ENCODE peak calls at places on chromosomes 4 and X, in eight cellular contexts. N, G, K, R, V, T, Z and P are unnamed samples. For H3K4me1, H3K36me3 and H3K27me3, the result is how much of the 10 kb centered on the place peaks cover.

GRCh38 chrX:76802698-76803097 is 375.2 kb downstream of the MAGEE1 start:
- DNase-seq in N (no peak), G (no peak), K (peak), R (no peak), V (no peak), T (no peak), Z (no peak), P (no peak)

GRCh38 chrX:87425618-87426017 is 92.0 kb upstream of the KLHL4 start:
- DNase-seq in N (no peak), G (no peak), K (no peak), R (no peak), V (no peak), T (no peak), Z (no peak), P (no peak)

GRCh38 chr4:27714073-27714472 is 853.4 kb downstream of the STIM2 start:
- DNase-seq in N (no peak), G (no peak), K (peak), R (no peak), V (no peak), T (no peak), Z (no peak), P (no peak)

GRCh38 chrX:149638860-149639259 is 7.3 kb upstream of the TMEM185A start:
- DNase-seq in N (no peak), G (no peak), K (no peak), R (no peak), V (no peak), T (no peak), Z (no peak), P (no peak)

GRCh38 chr4:40843696-40844095 is 93.9 kb downstream of the NSUN7 start:
- DNase-seq in N (peak), G (no peak), K (no peak), R (no peak), V (no peak), T (no peak), Z (no peak), P (no peak)

GRCh38 chr4:185718578-185719492 is 93.2 kb downstream of the SORBS2 start:
- DNase-seq in N (no peak), G (no peak), K (no peak), R (no peak), V (no peak), T (no peak), Z (no peak), P (no peak)

GRCh38 chrX:25015486-25016360 is at the start of gene ARX:
- DNase-seq in N (no peak), G (peak), K (no peak), R (no peak), V (no peak), T (no peak), Z (peak), P (no peak)

GRCh38 chr4:185106353-185106752 is 36.7 kb upstream of the SLC25A4 start:
- DNase-seq in N (no peak), G (no peak), K (no peak), R (no peak), V (no peak), T (no peak), Z (no peak), P (no peak)

GRCh38 chr4:94472056-94472826 is 20.5 kb downstream of the PDLIM5 start:
- DNase-seq in N (no peak), G (no peak), K (peak), R (no peak), V (no peak), T (no peak), Z (no peak), P (no peak)

GRCh38 chrX:14506866-14507265 is 22.5 kb upstream of the GLRA2 start:
- DNase-seq in N (no peak), G (no peak), K (peak), R (no peak), V (no peak), T (no peak), Z (no peak), P (no peak)

GRCh38 chrX:136168929-136169735 is 21.8 kb downstream of the FHL1 start:
- DNase-seq in N (no peak), G (peak), K (peak), R (no peak), V (no peak), T (no peak), Z (peak), P (no peak)

GRCh38 chr4:25608644-25609043 is 47.0 kb upstream of the SLC34A2 start:
- DNase-seq in N (no peak), G (no peak), K (no peak), R (no peak), V (no peak), T (no peak), Z (no peak), P (no peak)

GRCh38 chr4:172980178-172980577 is 188.4 kb upstream of the GALNT7 start:
- DNase-seq in N (no peak), G (no peak), K (no peak), R (no peak), V (no peak), T (no peak), Z (no peak), P (no peak)
- H3K4me1 ChIP-seq in N (under half), G (under half), K (under half), R (under half), V (under half), T (under half), Z (under half), P (under half)

GRCh38 chr4:169267070-169267469 is 3.7 kb downstream of the SH3RF1 start:
- DNase-seq in N (no peak), G (no peak), K (peak), R (no peak), V (no peak), T (no peak), Z (no peak), P (no peak)

GRCh38 chr4:169268951-169269781 is 1.6 kb downstream of the SH3RF1 start:
- DNase-seq in N (no peak), G (no peak), K (peak), R (no peak), V (peak), T (no peak), Z (no peak), P (no peak)

GRCh38 chr4:169260217-169260866 is 10.4 kb downstream of the SH3RF1 start:
- DNase-seq in N (no peak), G (no peak), K (no peak), R (no peak), V (no peak), T (no peak), Z (no peak), P (no peak)

GRCh38 chr4:169266081-169266480 is 4.7 kb downstream of the SH3RF1 start:
- DNase-seq in N (no peak), G (no peak), K (no peak), R (no peak), V (no peak), T (no peak), Z (no peak), P (no peak)

GRCh38 chr4:169263791-169264392 is 6.9 kb downstream of the SH3RF1 start:
- DNase-seq in N (no peak), G (no peak), K (no peak), R (no peak), V (no peak), T (no peak), Z (no peak), P (no peak)
- H3K36me3 ChIP-seq in N (under half), G (under half), K (under half), R (under half), V (under half), T (under half), Z (under half), P (under half)

DNA sequence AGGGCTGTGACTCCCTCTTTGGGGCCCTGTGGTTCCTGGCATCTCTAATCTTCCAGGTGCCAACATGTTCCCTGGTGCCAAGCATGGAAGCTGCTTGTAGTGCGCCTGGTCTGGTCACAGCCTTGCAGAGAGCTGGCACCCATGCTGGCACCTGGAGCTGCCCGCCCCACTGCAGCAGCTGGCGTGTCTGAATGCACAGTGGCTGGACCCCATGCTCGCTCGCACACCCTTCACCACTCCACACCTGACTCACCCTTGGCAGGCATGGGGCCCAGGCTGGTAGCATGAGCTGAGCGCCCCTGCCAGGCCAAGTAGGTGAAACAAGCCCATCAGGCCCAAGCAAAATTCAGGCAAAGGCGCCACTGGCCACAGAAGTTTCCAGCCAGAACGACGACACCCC is 119.1 kb downstream of the DNAAF6 start:
- DNase-seq in N (no peak), G (no peak), K (no peak), R (no peak), V (no peak), T (no peak), Z (no peak), P (no peak)
- H3K27me3 ChIP-seq in N (under half), G (under half), K (under half), R (under half), V (under half), T (under half), Z (under half), P (under half)

GRCh38 chr4:118981171-118981838 is 92.7 kb downstream of the SYNPO2 start:
- DNase-seq in N (no peak), G (no peak), K (no peak), R (no peak), V (no peak), T (no peak), Z (no peak), P (no peak)
- H3K4me1 ChIP-seq in N (under half), G (under half), K (under half), R (under half), V (under half), T (under half), Z (under half), P (under half)

GRCh38 chr4:169266661-169267060 is 4.1 kb downstream of the SH3RF1 start:
- DNase-seq in N (no peak), G (no peak), K (no peak), R (no peak), V (no peak), T (no peak), Z (no peak), P (no peak)
- H3K36me3 ChIP-seq in N (under half), G (under half), K (under half), R (under half), V (under half), T (under half), Z (under half), P (under half)

GRCh38 chr4:72351521-72351920 is 217.5 kb downstream of the ADAMTS3 start:
- DNase-seq in N (no peak), G (no peak), K (no peak), R (no peak), V (no peak), T (no peak), Z (no peak), P (no peak)
- H3K27me3 ChIP-seq in N (under half), G (under half), K (under half), R (under half), V (under half), T (under half), Z (under half), P (under half)

GRCh38 chrX:139081965-139082364 is 370.4 kb upstream of the FGF13 start:
- DNase-seq in N (no peak), G (no peak), K (no peak), R (no peak), V (no peak), T (no peak), Z (peak), P (no peak)
- H3K4me1 ChIP-seq in N (under half), G (under half), K (under half), R (under half), V (under half), T (under half), Z (under half), P (under half)